ENCODE peak calls at places on chromosome X, in five cellular contexts. S is tibial artery; V is upper lobe of right lung; T is CD4-positive, alpha-beta memory T cell; P is PC-9. D is an unnamed sample.

GRCh38 chrX:70769659-70770232 is 138.8 kb downstream of the TEX11 start:
- DNase-seq in T (no peak), V (no peak), P (no peak), S (no peak), D (no peak)

GRCh38 chrX:16869393-16870094 is 618 bp downstream of the RBBP7 start:
- DNase-seq in S (peak; percentile 61), T (peak; percentile 31), V (peak; percentile 65), P (peak; percentile 36), D (no peak)

GRCh38 chrX:18886005-18886343 is 97.9 kb downstream of the PHKA2 start:
- DNase-seq in S (no peak), V (no peak), T (no peak), P (peak; percentile 11), D (no peak)

GRCh38 chrX:41723305-41723704 is 676 bp upstream of the GPR82 start:
- DNase-seq in T (no peak), S (no peak), P (no peak), V (no peak), D (peak; percentile 45)

GRCh38 chrX:39741904-39742303 is 355.9 kb downstream of the BCOR start:
- DNase-seq in P (no peak), S (no peak), V (no peak), T (no peak), D (no peak)

GRCh38 chrX:100747090-100747489 is 15.2 kb upstream of the SYTL4 start:
- DNase-seq in S (no peak), V (no peak), T (no peak), P (no peak), D (no peak)

GRCh38 chrX:63686878-63687714 is 97.9 kb downstream of the ARHGEF9 start:
- DNase-seq in V (no peak), S (no peak), P (peak; percentile 1), T (peak; percentile 14), D (peak; percentile 48)

GRCh38 chrX:28586891-28587635 is at the start of gene IL1RAPL1:
- DNase-seq in V (no peak), T (no peak), P (no peak), S (no peak), D (peak; percentile 83)

GRCh38 chrX:14963447-14964236 is 90.4 kb downstream of the MOSPD2 start:
- DNase-seq in T (no peak), P (no peak), V (no peak), S (no peak), D (peak; percentile 75)

GRCh38 chrX:7083021-7083420 is 64.5 kb upstream of the STS start:
- DNase-seq in P (no peak), S (no peak), V (no peak), T (no peak), D (no peak)

GRCh38 chrX:41435708-41436107 is 11.4 kb upstream of the NYX start:
- DNase-seq in S (no peak), P (no peak), T (no peak), V (no peak), D (no peak)

GRCh38 chrX:131728295-131729145 is 184.6 kb downstream of the OR13H1 start:
- DNase-seq in P (no peak), S (no peak), T (peak; percentile 89), V (no peak), D (peak; percentile 65)

GRCh38 chrX:129549124-129549523 is 9.1 kb downstream of the OCRL start:
- DNase-seq in T (no peak), V (no peak), S (no peak), P (no peak), D (no peak)

GRCh38 chrX:116241001-116241400 is 70.5 kb downstream of the AGTR2 start:
- DNase-seq in T (no peak), P (no peak), V (no peak), S (no peak), D (peak; percentile 9)

GRCh38 chrX:68508799-68509198 is 9.9 kb downstream of the YIPF6 start:
- DNase-seq in S (no peak), V (no peak), P (no peak), T (peak; percentile 42), D (no peak)

GRCh38 chrX:318739-319578 is at the start of gene GTPBP6:
- DNase-seq in S (peak; percentile 100), V (peak; percentile 99), P (peak; percentile 97), T (peak; percentile 99), D (peak; percentile 99)

GRCh38 chrX:131783555-131784338 is 239.4 kb upstream of the STK26 start:
- DNase-seq in V (no peak), S (no peak), P (no peak), T (peak; percentile 88), D (peak; percentile 75)

GRCh38 chrX:20116087-20116574 is 576 bp downstream of the MAP7D2 start:
- DNase-seq in S (no peak), T (no peak), P (no peak), V (no peak), D (no peak)

GRCh38 chrX:68658530-68658929 is 11.1 kb downstream of the STARD8 start:
- DNase-seq in T (no peak), P (no peak), V (no peak), S (no peak), D (peak; percentile 70)

GRCh38 chrX:3181846-3182245 is 140.6 kb downstream of the ARSF start:
- DNase-seq in P (no peak), T (no peak), V (no peak), S (no peak), D (no peak)

GRCh38 chrX:44908198-44908597 is 35.2 kb downstream of the KDM6A start:
- DNase-seq in V (no peak), T (no peak), P (no peak), S (no peak), D (no peak)

GRCh38 chrX:34467437-34467836 is 189.6 kb downstream of the TMEM47 start:
- DNase-seq in S (no peak), V (no peak), T (no peak), P (no peak), D (no peak)

GRCh38 chrX:131752493-131753198 is 208.8 kb downstream of the OR13H1 start:
- DNase-seq in T (peak; percentile 83), P (no peak), V (no peak), S (no peak), D (no peak)

GRCh38 chrX:136220535-136220934 is 30.7 kb downstream of the MAP7D3 start:
- DNase-seq in P (no peak), S (no peak), V (no peak), T (no peak), D (peak; percentile 26)

GRCh38 chrX:136585960-136586359 is 53.9 kb downstream of the VGLL1 start:
- DNase-seq in P (no peak), T (no peak), V (no peak), S (no peak), D (no peak)

GRCh38 chrX:123859828-123860505 is at the start of gene XIAP:
- DNase-seq in T (peak; percentile 63), P (peak; percentile 94), V (peak; percentile 92), S (peak; percentile 88), D (peak; percentile 89)

GRCh38 chrX:65928522-65928921 is 111.4 kb downstream of the VSIG4 start:
- DNase-seq in V (no peak), S (no peak), P (no peak), T (no peak), D (no peak)

GRCh38 chrX:14412686-14413085 is 116.7 kb upstream of the GLRA2 start:
- DNase-seq in T (no peak), V (no peak), P (no peak), S (no peak), D (no peak)

GRCh38 chrX:124348152-124348551 is 1.8 kb downstream of the SH2D1A start:
- DNase-seq in T (no peak), P (no peak), V (no peak), S (no peak), D (no peak)

GRCh38 chrX:111168314-111168713 is 72.3 kb downstream of the PAK3 start:
- DNase-seq in T (no peak), P (no peak), S (no peak), V (no peak), D (peak; percentile 10)

GRCh38 chrX:69051901-69052300 is 113.4 kb downstream of the PJA1 start:
- DNase-seq in S (no peak), V (no peak), P (no peak), T (no peak), D (no peak)

GRCh38 chrX:95063554-95063953 is 1389.5 kb downstream of the FAM133A start:
- DNase-seq in P (no peak), S (no peak), T (no peak), V (no peak), D (peak; percentile 65)

GRCh38 chrX:76148011-76148665 is 24.7 kb upstream of the PBDC1 start:
- DNase-seq in T (no peak), S (no peak), P (peak; percentile 2), V (no peak), D (peak; percentile 52)

GRCh38 chrX:3134316-3134715 is 93.0 kb downstream of the ARSF start:
- DNase-seq in S (no peak), T (no peak), P (no peak), V (no peak), D (no peak)

GRCh38 chrX:3468031-3468430 is 121.6 kb upstream of the MXRA5 start:
- DNase-seq in V (no peak), P (no peak), S (no peak), T (no peak), D (no peak)

GRCh38 chrX:47573334-47574095 is 8.7 kb upstream of the TIMP1 start:
- DNase-seq in S (no peak), V (no peak), P (no peak), T (no peak), D (peak; percentile 61)
- H3K4me1 ChIP-seq in S (peaks cover 12% of the 10 kb centered on the region), V (no peaks in the 10 kb centered on the region), P (no peaks in the 10 kb centered on the region), T (peaks cover 2% of the 10 kb centered on the region), D (peaks cover 7% of the 10 kb centered on the region)

GRCh38 chrX:110087485-110088356 is 84.8 kb downstream of the TMEM164 start:
- DNase-seq in S (no peak), T (no peak), P (peak; percentile 69), V (no peak), D (peak; percentile 95)
- H3K4me3 ChIP-seq in S (no peak overlapping the region), T (no peak overlapping the region), P (peak overlapping the region; percentile 55), V (no peak overlapping the region), D (no peak overlapping the region)

GRCh38 chrX:114152130-114152529 is 431.8 kb upstream of the HTR2C start:
- DNase-seq in V (no peak), S (no peak), P (no peak), T (no peak), D (peak; percentile 0)

DNA sequence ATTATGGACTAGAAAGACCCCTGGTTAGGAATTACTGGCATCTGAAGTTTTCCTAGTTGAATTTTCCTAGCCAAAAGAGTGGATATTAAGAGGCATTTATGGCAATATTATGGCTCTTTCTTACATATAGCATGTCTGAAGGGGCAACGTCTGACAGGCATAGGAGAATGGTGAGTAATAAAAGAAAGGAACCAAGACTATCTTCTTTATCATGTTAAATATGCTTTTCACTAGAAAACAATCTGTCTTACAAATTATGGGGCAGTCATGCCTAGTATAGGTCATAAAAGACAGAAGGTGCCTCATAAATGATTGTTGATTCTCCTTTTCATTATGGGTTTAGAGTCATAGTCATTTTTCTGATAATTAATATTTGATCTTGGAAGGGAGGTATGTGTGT is 431.1 kb upstream of the HTR2C start:
- DNase-seq in T (no peak), V (no peak), S (no peak), P (no peak), D (no peak)
- H3K27me3 ChIP-seq in T (no peaks in the 10 kb centered on the region), V (no peaks in the 10 kb centered on the region), S (no peaks in the 10 kb centered on the region), P (no peaks in the 10 kb centered on the region), D (no peaks in the 10 kb centered on the region)

DNA sequence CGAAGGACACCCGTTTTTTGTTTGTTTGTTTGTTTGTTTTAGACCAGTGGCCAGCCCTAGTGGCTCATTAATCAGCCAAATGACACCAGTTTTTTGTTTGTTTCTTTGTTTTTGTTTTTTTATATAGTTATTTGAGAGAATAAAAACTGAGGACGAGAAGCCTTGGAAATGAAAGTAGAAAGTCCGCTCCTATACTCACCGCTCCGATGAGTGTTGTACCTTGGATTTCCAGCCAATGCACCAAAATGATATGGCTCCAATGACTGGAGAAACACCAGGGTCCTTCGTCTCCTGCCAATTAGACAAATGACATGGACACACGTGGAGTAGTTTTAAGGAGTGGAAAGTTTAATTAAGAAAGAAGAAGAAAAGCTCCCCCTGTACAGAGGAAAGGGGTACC is 87.9 kb downstream of the ZXDA start:
- DNase-seq in T (no peak), P (no peak), S (no peak), V (no peak), D (no peak)
- H3K4me1 ChIP-seq in T (peaks cover 2% of the 10 kb centered on the region), P (no peaks in the 10 kb centered on the region), S (peaks cover 4% of the 10 kb centered on the region), V (no peaks in the 10 kb centered on the region), D (no peaks in the 10 kb centered on the region)